ENCODE peak calls at places on chromosomes 5 and 9, in ten cellular contexts. One of them, this sample, is unnamed.

GRCh38 chr9:104944871-104945270 is 16.9 kb upstream of the ABCA1 start:
- DNase-seq in Peyer's patch: no peak
- DNase-seq in dorsolateral prefrontal cortex: no peak
- DNase-seq in left lung: no peak
- DNase-seq in ascending aorta: no peak
- DNase-seq in CD8-positive, alpha-beta T cell: no peak
- DNase-seq in stomach: no peak
- DNase-seq in psoas muscle: no peak
- DNase-seq in prostate gland: no peak
- DNase-seq in colonic mucosa: no peak
- DNase-seq in this sample: no peak

GRCh38 chr5:132753135-132753987 is 6.1 kb downstream of the CCNI2 start:
- DNase-seq in stomach: peak; percentile 78
- DNase-seq in ascending aorta: no peak
- DNase-seq in prostate gland: peak; percentile 51
- DNase-seq in colonic mucosa: no peak
- DNase-seq in dorsolateral prefrontal cortex: peak; percentile 81
- DNase-seq in psoas muscle: no peak
- DNase-seq in Peyer's patch: no peak
- DNase-seq in CD8-positive, alpha-beta T cell: no peak
- DNase-seq in left lung: no peak
- DNase-seq in this sample: no peak

GRCh38 chr9:29625292-29625731 is 2052.0 kb upstream of the C9orf72 start:
- DNase-seq in prostate gland: no peak
- DNase-seq in CD8-positive, alpha-beta T cell: no peak
- DNase-seq in Peyer's patch: no peak
- DNase-seq in dorsolateral prefrontal cortex: no peak
- DNase-seq in ascending aorta: no peak
- DNase-seq in psoas muscle: no peak
- DNase-seq in stomach: no peak
- DNase-seq in left lung: no peak
- DNase-seq in colonic mucosa: no peak
- DNase-seq in this sample: no peak

GRCh38 chr9:107749787-107750444 is 260.3 kb upstream of the KLF4 start:
- DNase-seq in colonic mucosa: peak; percentile 80
- DNase-seq in CD8-positive, alpha-beta T cell: no peak
- DNase-seq in stomach: peak; percentile 75
- DNase-seq in ascending aorta: peak; percentile 96
- DNase-seq in prostate gland: peak; percentile 85
- DNase-seq in left lung: peak; percentile 85
- DNase-seq in psoas muscle: peak; percentile 93
- DNase-seq in dorsolateral prefrontal cortex: peak; percentile 86
- DNase-seq in Peyer's patch: peak; percentile 62
- DNase-seq in this sample: peak; percentile 74

GRCh38 chr5:24609694-24610093 is 35.1 kb downstream of the CDH10 start:
- DNase-seq in prostate gland: no peak
- DNase-seq in colonic mucosa: no peak
- DNase-seq in dorsolateral prefrontal cortex: no peak
- DNase-seq in ascending aorta: no peak
- DNase-seq in CD8-positive, alpha-beta T cell: no peak
- DNase-seq in Peyer's patch: no peak
- DNase-seq in stomach: no peak
- DNase-seq in left lung: no peak
- DNase-seq in psoas muscle: no peak
- DNase-seq in this sample: no peak

GRCh38 chr5:174419523-174420132 is 304.8 kb upstream of the MSX2 start:
- DNase-seq in psoas muscle: peak; percentile 87
- DNase-seq in stomach: peak; percentile 93
- DNase-seq in left lung: peak; percentile 92
- DNase-seq in CD8-positive, alpha-beta T cell: peak; percentile 73
- DNase-seq in dorsolateral prefrontal cortex: peak; percentile 91
- DNase-seq in prostate gland: peak; percentile 92
- DNase-seq in ascending aorta: peak; percentile 92
- DNase-seq in Peyer's patch: peak; percentile 94
- DNase-seq in colonic mucosa: peak; percentile 85
- DNase-seq in this sample: peak; percentile 80

GRCh38 chr9:137454506-137455360 is 4.4 kb downstream of the NSMF start:
- DNase-seq in psoas muscle: peak; percentile 26
- DNase-seq in left lung: peak; percentile 80
- DNase-seq in Peyer's patch: peak; percentile 85
- DNase-seq in ascending aorta: peak; percentile 65
- DNase-seq in dorsolateral prefrontal cortex: peak; percentile 40
- DNase-seq in prostate gland: no peak
- DNase-seq in stomach: peak; percentile 71
- DNase-seq in CD8-positive, alpha-beta T cell: no peak
- DNase-seq in colonic mucosa: peak; percentile 77
- DNase-seq in this sample: no peak

GRCh38 chr5:15539951-15540350 is 40.0 kb downstream of the FBXL7 start:
- DNase-seq in colonic mucosa: no peak
- DNase-seq in Peyer's patch: no peak
- DNase-seq in CD8-positive, alpha-beta T cell: no peak
- DNase-seq in left lung: no peak
- DNase-seq in psoas muscle: no peak
- DNase-seq in stomach: no peak
- DNase-seq in dorsolateral prefrontal cortex: no peak
- DNase-seq in ascending aorta: no peak
- DNase-seq in prostate gland: no peak
- DNase-seq in this sample: peak; percentile 60

GRCh38 chr5:169263591-169263990 is 37.3 kb downstream of the SLIT3 start:
- DNase-seq in stomach: no peak
- DNase-seq in left lung: no peak
- DNase-seq in psoas muscle: no peak
- DNase-seq in dorsolateral prefrontal cortex: no peak
- DNase-seq in prostate gland: no peak
- DNase-seq in colonic mucosa: no peak
- DNase-seq in CD8-positive, alpha-beta T cell: no peak
- DNase-seq in Peyer's patch: no peak
- DNase-seq in ascending aorta: no peak
- DNase-seq in this sample: no peak

GRCh38 chr5:169270827-169271226 is 30.1 kb downstream of the SLIT3 start:
- DNase-seq in stomach: no peak
- DNase-seq in ascending aorta: no peak
- DNase-seq in Peyer's patch: no peak
- DNase-seq in prostate gland: no peak
- DNase-seq in left lung: no peak
- DNase-seq in CD8-positive, alpha-beta T cell: no peak
- DNase-seq in psoas muscle: no peak
- DNase-seq in colonic mucosa: no peak
- DNase-seq in dorsolateral prefrontal cortex: no peak
- DNase-seq in this sample: no peak

GRCh38 chr5:169268019-169268418 is 32.9 kb downstream of the SLIT3 start:
- DNase-seq in Peyer's patch: no peak
- DNase-seq in dorsolateral prefrontal cortex: no peak
- DNase-seq in CD8-positive, alpha-beta T cell: no peak
- DNase-seq in left lung: no peak
- DNase-seq in ascending aorta: no peak
- DNase-seq in prostate gland: no peak
- DNase-seq in colonic mucosa: no peak
- DNase-seq in psoas muscle: no peak
- DNase-seq in stomach: no peak
- DNase-seq in this sample: peak; percentile 86

DNA sequence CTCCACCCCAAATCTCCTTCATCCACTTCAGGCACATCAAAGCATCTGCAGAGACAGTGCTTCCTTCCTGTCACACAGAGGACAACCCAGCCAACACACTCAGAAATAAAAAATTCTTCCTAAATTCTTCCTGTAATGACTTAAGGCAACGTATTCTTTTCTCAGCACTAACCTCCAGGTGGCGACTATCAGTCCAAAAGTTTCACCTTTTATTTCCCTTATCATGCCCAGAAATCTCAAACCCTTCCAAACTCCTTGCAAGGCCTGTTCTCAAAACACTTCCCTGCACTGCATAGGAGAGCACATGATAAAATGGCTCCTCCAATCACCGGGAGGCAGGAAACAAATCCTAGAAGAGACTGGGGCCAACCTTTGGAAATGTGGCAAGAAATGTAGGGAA is 35.1 kb downstream of the SLIT3 start:
- DNase-seq in stomach: no peak
- DNase-seq in Peyer's patch: no peak
- DNase-seq in ascending aorta: no peak
- DNase-seq in CD8-positive, alpha-beta T cell: no peak
- DNase-seq in prostate gland: no peak
- DNase-seq in psoas muscle: no peak
- DNase-seq in dorsolateral prefrontal cortex: no peak
- DNase-seq in left lung: no peak
- DNase-seq in colonic mucosa: no peak
- DNase-seq in this sample: peak; percentile 22
- TF ChIP-seq CTCF in stomach: no peak
- TF ChIP-seq CTCF in Peyer's patch: peak; percentile 15
- TF ChIP-seq CTCF in ascending aorta: no peak
- TF ChIP-seq CTCF in CD8-positive, alpha-beta T cell: no peak
- TF ChIP-seq CTCF in prostate gland: no peak
- TF ChIP-seq CTCF in psoas muscle: no peak
- TF ChIP-seq CTCF in dorsolateral prefrontal cortex: no peak
- TF ChIP-seq CTCF in left lung: no peak
- TF ChIP-seq CTCF in colonic mucosa: no peak
- TF ChIP-seq CTCF in this sample: peak; percentile 32

GRCh38 chr9:125559894-125560293 is 147.1 kb downstream of the MAPKAP1 start:
- DNase-seq in dorsolateral prefrontal cortex: no peak
- DNase-seq in colonic mucosa: no peak
- DNase-seq in psoas muscle: no peak
- DNase-seq in CD8-positive, alpha-beta T cell: no peak
- DNase-seq in Peyer's patch: no peak
- DNase-seq in ascending aorta: no peak
- DNase-seq in left lung: no peak
- DNase-seq in prostate gland: no peak
- DNase-seq in stomach: no peak
- DNase-seq in this sample: no peak

GRCh38 chr9:125558453-125559084 is 148.4 kb downstream of the MAPKAP1 start:
- DNase-seq in psoas muscle: no peak
- DNase-seq in colonic mucosa: peak; percentile 76
- DNase-seq in Peyer's patch: no peak
- DNase-seq in ascending aorta: peak; percentile 72
- DNase-seq in dorsolateral prefrontal cortex: no peak
- DNase-seq in left lung: no peak
- DNase-seq in CD8-positive, alpha-beta T cell: peak; percentile 53
- DNase-seq in stomach: peak; percentile 67
- DNase-seq in prostate gland: peak; percentile 59
- DNase-seq in this sample: peak; percentile 66

GRCh38 chr9:125559194-125559593 is 147.8 kb downstream of the MAPKAP1 start:
- DNase-seq in CD8-positive, alpha-beta T cell: no peak
- DNase-seq in prostate gland: no peak
- DNase-seq in ascending aorta: no peak
- DNase-seq in Peyer's patch: no peak
- DNase-seq in colonic mucosa: no peak
- DNase-seq in dorsolateral prefrontal cortex: no peak
- DNase-seq in left lung: no peak
- DNase-seq in stomach: no peak
- DNase-seq in psoas muscle: no peak
- DNase-seq in this sample: no peak

GRCh38 chr9:125564641-125565040 is 142.4 kb downstream of the MAPKAP1 start:
- DNase-seq in psoas muscle: no peak
- DNase-seq in ascending aorta: no peak
- DNase-seq in left lung: no peak
- DNase-seq in stomach: no peak
- DNase-seq in dorsolateral prefrontal cortex: no peak
- DNase-seq in prostate gland: no peak
- DNase-seq in Peyer's patch: no peak
- DNase-seq in colonic mucosa: no peak
- DNase-seq in CD8-positive, alpha-beta T cell: no peak
- DNase-seq in this sample: peak; percentile 31

DNA sequence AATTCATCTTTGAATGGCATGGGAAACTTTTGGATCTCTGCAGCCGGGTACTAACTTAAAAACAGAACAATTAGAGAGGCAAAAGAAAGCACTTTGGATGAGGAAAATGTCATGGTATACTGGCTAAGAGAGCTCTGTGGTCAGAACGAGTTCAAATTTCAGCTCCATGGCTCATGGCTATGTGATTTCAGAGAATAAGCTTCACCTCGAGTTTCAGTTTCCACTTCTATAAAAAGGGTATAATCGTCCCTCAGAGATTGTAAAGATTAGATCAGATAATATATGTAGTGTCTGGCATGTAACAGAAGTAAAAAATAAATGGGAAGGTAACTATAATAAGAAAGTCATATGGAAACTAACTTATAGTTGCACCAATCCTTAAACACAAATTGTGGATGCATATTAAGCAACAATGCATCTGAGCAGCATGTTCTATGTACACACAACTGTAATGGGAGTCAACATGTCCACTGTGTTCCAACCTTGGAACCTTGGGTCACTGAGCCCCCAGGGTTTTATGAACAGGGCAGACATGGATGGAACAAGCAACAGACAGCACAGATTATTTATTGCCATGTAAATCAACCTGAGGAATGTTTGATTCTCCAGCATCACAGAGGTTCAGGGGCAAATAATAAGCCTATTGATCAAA is 145.4 kb downstream of the MAPKAP1 start:
- DNase-seq in stomach: no peak
- DNase-seq in CD8-positive, alpha-beta T cell: no peak
- DNase-seq in ascending aorta: no peak
- DNase-seq in dorsolateral prefrontal cortex: no peak
- DNase-seq in left lung: no peak
- DNase-seq in colonic mucosa: no peak
- DNase-seq in psoas muscle: no peak
- DNase-seq in Peyer's patch: no peak
- DNase-seq in prostate gland: no peak
- DNase-seq in this sample: no peak
- H3K4me3 ChIP-seq in stomach: no peak overlapping the region
- H3K4me3 ChIP-seq in CD8-positive, alpha-beta T cell: no peak overlapping the region
- H3K4me3 ChIP-seq in ascending aorta: no peak overlapping the region
- H3K4me3 ChIP-seq in dorsolateral prefrontal cortex: no peak overlapping the region
- H3K4me3 ChIP-seq in left lung: no peak overlapping the region
- H3K4me3 ChIP-seq in colonic mucosa: no peak overlapping the region
- H3K4me3 ChIP-seq in psoas muscle: no peak overlapping the region
- H3K4me3 ChIP-seq in Peyer's patch: no peak overlapping the region
- H3K4me3 ChIP-seq in prostate gland: no peak overlapping the region
- H3K4me3 ChIP-seq in this sample: no peak overlapping the region

DNA sequence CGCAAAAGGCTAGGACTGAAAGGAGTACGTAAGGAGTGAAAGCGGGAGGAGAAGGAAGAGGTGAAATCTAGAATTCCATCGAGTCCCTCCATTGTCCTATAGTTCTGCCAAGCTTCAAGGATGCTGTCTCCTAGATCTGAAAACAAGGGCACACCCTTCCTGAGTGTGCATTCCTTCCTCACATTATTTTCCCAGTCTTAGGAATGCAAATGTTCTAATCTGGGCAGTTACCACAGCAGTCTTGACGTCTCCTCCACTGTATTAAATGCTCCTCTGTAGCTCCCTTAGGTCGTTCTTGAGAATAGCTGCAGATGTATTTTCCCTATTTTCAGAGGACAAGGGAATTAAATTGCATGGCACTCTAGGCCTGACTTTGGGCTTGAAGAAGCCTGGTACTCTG is 127.6 kb downstream of the SLIT3 start:
- DNase-seq in prostate gland: no peak
- DNase-seq in Peyer's patch: no peak
- DNase-seq in left lung: no peak
- DNase-seq in ascending aorta: no peak
- DNase-seq in psoas muscle: no peak
- DNase-seq in stomach: no peak
- DNase-seq in CD8-positive, alpha-beta T cell: no peak
- DNase-seq in colonic mucosa: no peak
- DNase-seq in dorsolateral prefrontal cortex: no peak
- DNase-seq in this sample: no peak
- H3K27me3 ChIP-seq in prostate gland: no peaks in the 10 kb centered on the region
- H3K27me3 ChIP-seq in Peyer's patch: no peaks in the 10 kb centered on the region
- H3K27me3 ChIP-seq in left lung: no peaks in the 10 kb centered on the region
- H3K27me3 ChIP-seq in ascending aorta: no peaks in the 10 kb centered on the region
- H3K27me3 ChIP-seq in psoas muscle: no peaks in the 10 kb centered on the region
- H3K27me3 ChIP-seq in stomach: no peaks in the 10 kb centered on the region
- H3K27me3 ChIP-seq in CD8-positive, alpha-beta T cell: no peaks in the 10 kb centered on the region
- H3K27me3 ChIP-seq in colonic mucosa: no peaks in the 10 kb centered on the region
- H3K27me3 ChIP-seq in dorsolateral prefrontal cortex: no peaks in the 10 kb centered on the region
- H3K27me3 ChIP-seq in this sample: no peaks in the 10 kb centered on the region

DNA sequence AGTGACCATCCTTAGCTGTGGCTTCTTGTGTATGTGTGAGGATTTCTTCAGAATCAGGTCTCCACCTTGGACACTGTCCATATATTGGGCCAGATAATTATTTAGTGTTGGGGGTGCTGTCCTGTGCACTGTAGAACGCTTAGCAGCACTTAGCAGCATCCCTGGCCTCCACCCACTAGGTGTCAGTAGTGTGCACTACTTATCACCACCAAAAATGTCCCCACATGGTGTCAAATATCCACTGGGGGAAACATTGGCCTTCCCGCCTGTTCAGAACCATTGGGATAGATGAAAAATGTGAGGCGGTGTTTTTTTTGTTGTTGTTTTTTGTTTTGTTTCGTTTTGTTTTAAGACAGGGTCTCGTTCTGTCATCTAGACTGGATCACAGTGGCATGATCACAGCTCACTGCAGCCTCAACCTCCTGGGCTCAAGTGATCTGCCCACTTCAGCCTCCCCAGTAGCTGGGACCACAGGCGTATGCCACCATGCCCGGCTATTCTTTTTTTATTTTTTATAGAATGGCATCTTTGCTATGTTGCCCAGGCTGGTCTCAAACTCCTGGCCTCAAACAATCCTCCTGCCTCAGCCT is 67.7 kb downstream of the TENT4A start:
- DNase-seq in prostate gland: no peak
- DNase-seq in left lung: no peak
- DNase-seq in stomach: no peak
- DNase-seq in Peyer's patch: no peak
- DNase-seq in ascending aorta: no peak
- DNase-seq in dorsolateral prefrontal cortex: no peak
- DNase-seq in colonic mucosa: no peak
- DNase-seq in CD8-positive, alpha-beta T cell: no peak
- DNase-seq in psoas muscle: no peak
- DNase-seq in this sample: no peak
- TF ChIP-seq CTCF in prostate gland: no peak
- TF ChIP-seq CTCF in left lung: no peak
- TF ChIP-seq CTCF in stomach: no peak
- TF ChIP-seq CTCF in Peyer's patch: peak; percentile 32
- TF ChIP-seq CTCF in ascending aorta: peak; percentile 29
- TF ChIP-seq CTCF in dorsolateral prefrontal cortex: no peak
- TF ChIP-seq CTCF in colonic mucosa: peak; percentile 22
- TF ChIP-seq CTCF in CD8-positive, alpha-beta T cell: no peak
- TF ChIP-seq CTCF in psoas muscle: no peak
- TF ChIP-seq CTCF in this sample: peak; percentile 26